ENCODE peak calls at places on chromosomes 2 and 18, in four cellular contexts. O is naive thymus-derived CD4-positive, alpha-beta T cell; B is amniotic epithelial cell; M is stimulated activated CD4-positive, alpha-beta T cell treated with anti-CD3 and anti-CD28 coated beads, Interleukin-12 subunit alpha, Interleukin-12 subunit beta, amount 100 ng/mL, for 4 hours. Y is an unnamed sample.

GRCh38 chr2:88125924-88126771 is 1.7 kb downstream of the FABP1 start:
- DNase-seq in O (no peak), B (no peak), M (no peak), Y (no peak)

GRCh38 chr2:238720232-238720672 is 127.6 kb upstream of the TWIST2 start:
- DNase-seq in B (peak), M (peak), O (no peak), Y (peak)

GRCh38 chr18:68428026-68428425 is 286.9 kb downstream of the TMX3 start:
- DNase-seq in M (no peak), O (no peak), B (peak), Y (no peak)

GRCh38 chr2:225400060-225400511 is 576 bp downstream of the NYAP2 start:
- DNase-seq in O (no peak), B (peak), M (no peak), Y (peak)

GRCh38 chr2:149994057-149994728 is 406.6 kb upstream of the MMADHC start:
- DNase-seq in B (peak), O (no peak), M (no peak), Y (no peak)

GRCh38 chr2:236935656-236936445 is 149.8 kb upstream of the COPS8 start:
- DNase-seq in M (no peak), O (no peak), B (no peak), Y (no peak)

GRCh38 chr2:134258684-134259408 is 5.0 kb downstream of the MGAT5 start:
- DNase-seq in O (peak), B (no peak), M (no peak), Y (no peak)

GRCh38 chr2:216057688-216058193 is 23.9 kb downstream of the PECR start:
- DNase-seq in O (peak), B (peak), M (peak), Y (no peak)

GRCh38 chr18:31042391-31043181 is at the start of gene DSC3:
- DNase-seq in O (no peak), M (no peak), B (peak), Y (peak)

GRCh38 chr2:69582582-69583176 is 60.9 kb downstream of the AAK1 start:
- DNase-seq in M (no peak), B (peak), O (no peak), Y (no peak)

GRCh38 chr2:7994397-7994951 is 687.4 kb upstream of the ID2 start:
- DNase-seq in B (no peak), M (no peak), O (no peak), Y (no peak)

GRCh38 chr2:217973008-217973787 is 29.6 kb downstream of the TNS1 start:
- DNase-seq in M (no peak), B (no peak), O (no peak), Y (no peak)

GRCh38 chr18:67068608-67069007 is 447.9 kb downstream of the DSEL start:
- DNase-seq in M (no peak), B (no peak), O (no peak), Y (no peak)

GRCh38 chr2:188892632-188893031 is 81.5 kb upstream of the COL3A1 start:
- DNase-seq in M (no peak), B (peak), O (no peak), Y (no peak)

GRCh38 chr2:231185050-231185725 is 13.2 kb upstream of the ARMC9 start:
- DNase-seq in B (peak), O (no peak), M (no peak), Y (peak)

GRCh38 chr2:210445116-210445707 is 31.3 kb downstream of the LANCL1 start:
- DNase-seq in O (no peak), B (peak), M (no peak), Y (no peak)

GRCh38 chr2:126855606-126856005 is 43.1 kb upstream of the TEX51 start:
- DNase-seq in B (no peak), O (no peak), M (no peak), Y (no peak)

GRCh38 chr2:229708335-229708734 is 6.0 kb downstream of the DNER start:
- DNase-seq in M (no peak), O (no peak), B (no peak), Y (no peak)

GRCh38 chr18:45910405-45911023 is 56.6 kb downstream of the EPG5 start:
- DNase-seq in M (peak), B (peak), O (peak), Y (peak)

GRCh38 chr2:183465048-183465447 is 340.8 kb downstream of the NUP35 start:
- DNase-seq in O (no peak), B (no peak), M (no peak), Y (no peak)

GRCh38 chr2:19682493-19682892 is 219.3 kb downstream of the TTC32 start:
- DNase-seq in M (no peak), B (peak), O (no peak), Y (no peak)

GRCh38 chr2:63488118-63488713 is 100.1 kb downstream of the WDPCP start:
- DNase-seq in O (no peak), M (peak), B (peak), Y (no peak)

GRCh38 chr18:62539284-62540168 is 16.7 kb downstream of the ZCCHC2 start:
- DNase-seq in B (no peak), M (no peak), O (no peak), Y (no peak)

Y was measured in progenitor cell of endocrine pancreas.